ENCODE peak calls at places on chromosomes 13 and 19, in eight cellular contexts. One of them, this sample, is unnamed.

GRCh38 chr19:1567116-1567847 is 843 bp downstream of the MEX3D start:
- DNase-seq in esophagus squamous epithelium: no peak
- DNase-seq in activated T-cell treated with anti-CD3 and anti-CD28 coated beads for 1 hour: no peak
- DNase-seq in amygdala: no peak
- DNase-seq in activated CD4-positive, CD25-positive, alpha-beta regulatory T cell treated with anti-CD3 and anti-CD28 coated beads, Interleukin-2, amount 50 U/mL, for 16 hours: no peak
- DNase-seq in lower leg skin: no peak
- DNase-seq in hippocampal formation: no peak
- DNase-seq in A549: no peak
- DNase-seq in this sample: no peak

GRCh38 chr13:73228546-73228945 is 169.7 kb downstream of the KLF5 start:
- DNase-seq in activated T-cell treated with anti-CD3 and anti-CD28 coated beads for 1 hour: no peak
- DNase-seq in esophagus squamous epithelium: no peak
- DNase-seq in lower leg skin: no peak
- DNase-seq in hippocampal formation: no peak
- DNase-seq in activated CD4-positive, CD25-positive, alpha-beta regulatory T cell treated with anti-CD3 and anti-CD28 coated beads, Interleukin-2, amount 50 U/mL, for 16 hours: no peak
- DNase-seq in amygdala: no peak
- DNase-seq in A549: no peak
- DNase-seq in this sample: no peak

GRCh38 chr13:90732049-90732448 is 615.4 kb upstream of the MIR17HG start:
- DNase-seq in amygdala: no peak
- DNase-seq in activated T-cell treated with anti-CD3 and anti-CD28 coated beads for 1 hour: no peak
- DNase-seq in lower leg skin: no peak
- DNase-seq in activated CD4-positive, CD25-positive, alpha-beta regulatory T cell treated with anti-CD3 and anti-CD28 coated beads, Interleukin-2, amount 50 U/mL, for 16 hours: no peak
- DNase-seq in A549: no peak
- DNase-seq in esophagus squamous epithelium: no peak
- DNase-seq in hippocampal formation: no peak
- DNase-seq in this sample: no peak

GRCh38 chr13:40438999-40439797 is 227.2 kb downstream of the FOXO1 start:
- DNase-seq in activated CD4-positive, CD25-positive, alpha-beta regulatory T cell treated with anti-CD3 and anti-CD28 coated beads, Interleukin-2, amount 50 U/mL, for 16 hours: no peak
- DNase-seq in amygdala: no peak
- DNase-seq in activated T-cell treated with anti-CD3 and anti-CD28 coated beads for 1 hour: no peak
- DNase-seq in hippocampal formation: no peak
- DNase-seq in esophagus squamous epithelium: no peak
- DNase-seq in lower leg skin: no peak
- DNase-seq in A549: no peak
- DNase-seq in this sample: no peak

GRCh38 chr13:37138169-37138568 is 32.7 kb upstream of the CSNK1A1L start:
- DNase-seq in amygdala: no peak
- DNase-seq in A549: no peak
- DNase-seq in activated CD4-positive, CD25-positive, alpha-beta regulatory T cell treated with anti-CD3 and anti-CD28 coated beads, Interleukin-2, amount 50 U/mL, for 16 hours: no peak
- DNase-seq in lower leg skin: no peak
- DNase-seq in esophagus squamous epithelium: no peak
- DNase-seq in activated T-cell treated with anti-CD3 and anti-CD28 coated beads for 1 hour: no peak
- DNase-seq in hippocampal formation: no peak
- DNase-seq in this sample: no peak

GRCh38 chr13:102648046-102648445 is 46.8 kb downstream of the METTL21C start:
- DNase-seq in hippocampal formation: no peak
- DNase-seq in lower leg skin: no peak
- DNase-seq in activated T-cell treated with anti-CD3 and anti-CD28 coated beads for 1 hour: no peak
- DNase-seq in activated CD4-positive, CD25-positive, alpha-beta regulatory T cell treated with anti-CD3 and anti-CD28 coated beads, Interleukin-2, amount 50 U/mL, for 16 hours: no peak
- DNase-seq in A549: no peak
- DNase-seq in amygdala: no peak
- DNase-seq in esophagus squamous epithelium: no peak
- DNase-seq in this sample: no peak

GRCh38 chr13:39062004-39062403 is 23.7 kb downstream of the NHLRC3 start:
- DNase-seq in amygdala: no peak
- DNase-seq in esophagus squamous epithelium: no peak
- DNase-seq in A549: no peak
- DNase-seq in lower leg skin: no peak
- DNase-seq in activated CD4-positive, CD25-positive, alpha-beta regulatory T cell treated with anti-CD3 and anti-CD28 coated beads, Interleukin-2, amount 50 U/mL, for 16 hours: no peak
- DNase-seq in hippocampal formation: no peak
- DNase-seq in activated T-cell treated with anti-CD3 and anti-CD28 coated beads for 1 hour: no peak
- DNase-seq in this sample: no peak

GRCh38 chr13:99442273-99442895 is 58.9 kb upstream of the TM9SF2 start:
- DNase-seq in hippocampal formation: peak; percentile 32
- DNase-seq in lower leg skin: peak; percentile 48
- DNase-seq in esophagus squamous epithelium: no peak
- DNase-seq in A549: peak; percentile 15
- DNase-seq in activated CD4-positive, CD25-positive, alpha-beta regulatory T cell treated with anti-CD3 and anti-CD28 coated beads, Interleukin-2, amount 50 U/mL, for 16 hours: no peak
- DNase-seq in activated T-cell treated with anti-CD3 and anti-CD28 coated beads for 1 hour: no peak
- DNase-seq in amygdala: no peak
- DNase-seq in this sample: no peak

GRCh38 chr13:42384265-42384664 is 112.3 kb downstream of the AKAP11 start:
- DNase-seq in esophagus squamous epithelium: no peak
- DNase-seq in amygdala: no peak
- DNase-seq in lower leg skin: no peak
- DNase-seq in activated CD4-positive, CD25-positive, alpha-beta regulatory T cell treated with anti-CD3 and anti-CD28 coated beads, Interleukin-2, amount 50 U/mL, for 16 hours: no peak
- DNase-seq in A549: no peak
- DNase-seq in hippocampal formation: no peak
- DNase-seq in activated T-cell treated with anti-CD3 and anti-CD28 coated beads for 1 hour: no peak
- DNase-seq in this sample: no peak

GRCh38 chr13:103794526-103794925 is 728.3 kb upstream of the SLC10A2 start:
- DNase-seq in amygdala: no peak
- DNase-seq in A549: no peak
- DNase-seq in activated CD4-positive, CD25-positive, alpha-beta regulatory T cell treated with anti-CD3 and anti-CD28 coated beads, Interleukin-2, amount 50 U/mL, for 16 hours: no peak
- DNase-seq in hippocampal formation: no peak
- DNase-seq in esophagus squamous epithelium: no peak
- DNase-seq in lower leg skin: no peak
- DNase-seq in activated T-cell treated with anti-CD3 and anti-CD28 coated beads for 1 hour: no peak
- DNase-seq in this sample: no peak

GRCh38 chr19:33325920-33326319 is 23.6 kb upstream of the CEBPA start:
- DNase-seq in activated T-cell treated with anti-CD3 and anti-CD28 coated beads for 1 hour: no peak
- DNase-seq in activated CD4-positive, CD25-positive, alpha-beta regulatory T cell treated with anti-CD3 and anti-CD28 coated beads, Interleukin-2, amount 50 U/mL, for 16 hours: no peak
- DNase-seq in hippocampal formation: peak; percentile 66
- DNase-seq in amygdala: peak; percentile 40
- DNase-seq in A549: no peak
- DNase-seq in esophagus squamous epithelium: no peak
- DNase-seq in lower leg skin: peak; percentile 69
- DNase-seq in this sample: no peak

GRCh38 chr19:14406645-14407331 is 12.4 kb downstream of the DDX39A start:
- DNase-seq in lower leg skin: no peak
- DNase-seq in esophagus squamous epithelium: no peak
- DNase-seq in A549: no peak
- DNase-seq in activated T-cell treated with anti-CD3 and anti-CD28 coated beads for 1 hour: no peak
- DNase-seq in activated CD4-positive, CD25-positive, alpha-beta regulatory T cell treated with anti-CD3 and anti-CD28 coated beads, Interleukin-2, amount 50 U/mL, for 16 hours: no peak
- DNase-seq in amygdala: no peak
- DNase-seq in hippocampal formation: no peak
- DNase-seq in this sample: no peak

GRCh38 chr13:38223093-38223492 is 126.6 kb upstream of the UFM1 start:
- DNase-seq in activated CD4-positive, CD25-positive, alpha-beta regulatory T cell treated with anti-CD3 and anti-CD28 coated beads, Interleukin-2, amount 50 U/mL, for 16 hours: no peak
- DNase-seq in activated T-cell treated with anti-CD3 and anti-CD28 coated beads for 1 hour: no peak
- DNase-seq in hippocampal formation: no peak
- DNase-seq in esophagus squamous epithelium: no peak
- DNase-seq in amygdala: no peak
- DNase-seq in A549: no peak
- DNase-seq in lower leg skin: no peak
- DNase-seq in this sample: no peak

GRCh38 chr19:801030-801860 is 4.0 kb downstream of the PTBP1 start:
- DNase-seq in activated CD4-positive, CD25-positive, alpha-beta regulatory T cell treated with anti-CD3 and anti-CD28 coated beads, Interleukin-2, amount 50 U/mL, for 16 hours: no peak
- DNase-seq in A549: no peak
- DNase-seq in amygdala: no peak
- DNase-seq in activated T-cell treated with anti-CD3 and anti-CD28 coated beads for 1 hour: no peak
- DNase-seq in lower leg skin: no peak
- DNase-seq in esophagus squamous epithelium: no peak
- DNase-seq in hippocampal formation: no peak
- DNase-seq in this sample: peak; percentile 92

GRCh38 chr19:1592023-1592754 is 476 bp downstream of the MBD3 start:
- DNase-seq in hippocampal formation: peak; percentile 59
- DNase-seq in lower leg skin: peak; percentile 69
- DNase-seq in activated T-cell treated with anti-CD3 and anti-CD28 coated beads for 1 hour: peak; percentile 80
- DNase-seq in esophagus squamous epithelium: no peak
- DNase-seq in activated CD4-positive, CD25-positive, alpha-beta regulatory T cell treated with anti-CD3 and anti-CD28 coated beads, Interleukin-2, amount 50 U/mL, for 16 hours: peak; percentile 72
- DNase-seq in A549: peak; percentile 75
- DNase-seq in amygdala: peak; percentile 60
- DNase-seq in this sample: peak; percentile 90

GRCh38 chr19:45442927-45443461 is 19.3 kb upstream of the ERCC1 start:
- DNase-seq in activated CD4-positive, CD25-positive, alpha-beta regulatory T cell treated with anti-CD3 and anti-CD28 coated beads, Interleukin-2, amount 50 U/mL, for 16 hours: no peak
- DNase-seq in lower leg skin: no peak
- DNase-seq in esophagus squamous epithelium: no peak
- DNase-seq in hippocampal formation: no peak
- DNase-seq in activated T-cell treated with anti-CD3 and anti-CD28 coated beads for 1 hour: no peak
- DNase-seq in A549: no peak
- DNase-seq in amygdala: peak; percentile 5
- DNase-seq in this sample: peak; percentile 85

GRCh38 chr13:50531917-50532899 is 311.3 kb downstream of the DLEU7 start:
- DNase-seq in amygdala: no peak
- DNase-seq in hippocampal formation: peak; percentile 54
- DNase-seq in esophagus squamous epithelium: no peak
- DNase-seq in A549: no peak
- DNase-seq in lower leg skin: no peak
- DNase-seq in activated CD4-positive, CD25-positive, alpha-beta regulatory T cell treated with anti-CD3 and anti-CD28 coated beads, Interleukin-2, amount 50 U/mL, for 16 hours: no peak
- DNase-seq in activated T-cell treated with anti-CD3 and anti-CD28 coated beads for 1 hour: no peak
- DNase-seq in this sample: no peak

GRCh38 chr13:37515226-37515625 is 83.3 kb downstream of the POSTN start:
- DNase-seq in amygdala: no peak
- DNase-seq in esophagus squamous epithelium: no peak
- DNase-seq in lower leg skin: no peak
- DNase-seq in activated T-cell treated with anti-CD3 and anti-CD28 coated beads for 1 hour: no peak
- DNase-seq in activated CD4-positive, CD25-positive, alpha-beta regulatory T cell treated with anti-CD3 and anti-CD28 coated beads, Interleukin-2, amount 50 U/mL, for 16 hours: no peak
- DNase-seq in hippocampal formation: no peak
- DNase-seq in A549: no peak
- DNase-seq in this sample: no peak

GRCh38 chr19:52307275-52307674 is 10.3 kb downstream of the ZNF480 start:
- DNase-seq in lower leg skin: no peak
- DNase-seq in amygdala: no peak
- DNase-seq in activated CD4-positive, CD25-positive, alpha-beta regulatory T cell treated with anti-CD3 and anti-CD28 coated beads, Interleukin-2, amount 50 U/mL, for 16 hours: no peak
- DNase-seq in A549: no peak
- DNase-seq in esophagus squamous epithelium: no peak
- DNase-seq in hippocampal formation: no peak
- DNase-seq in activated T-cell treated with anti-CD3 and anti-CD28 coated beads for 1 hour: no peak
- DNase-seq in this sample: no peak

This sample was measured in cardiac septum.